ENCODE peak calls at places on chromosome 18, in five cellular contexts. M, Y, W, C and H are unnamed samples.
A peak's percentile ranks its signal among the peaks of the same experiment; 100 is the strongest.

GRCh38 chr18:5296706-5297320 is 1.3 kb upstream of the ZBTB14 start:
- DNase-seq in M (peak; percentile 74), Y (peak; percentile 34), W (peak; percentile 76), C (peak; percentile 41), H (peak; percentile 70)

GRCh38 chr18:76621184-76621583 is 126.1 kb upstream of the ZNF516 start:
- DNase-seq in M (no peak), Y (no peak), W (peak; percentile 18), C (no peak), H (no peak)

GRCh38 chr18:6557052-6557451 is 142.3 kb upstream of the L3MBTL4 start:
- DNase-seq in M (no peak), Y (no peak), W (no peak), C (no peak), H (no peak)

GRCh38 chr18:69177702-69178101 is 223.0 kb upstream of the DOK6 start:
- DNase-seq in M (no peak), Y (no peak), W (no peak), C (no peak), H (no peak)

GRCh38 chr18:45412577-45412976 is 202.7 kb upstream of the SLC14A2 start:
- DNase-seq in M (no peak), Y (no peak), W (no peak), C (peak; percentile 21), H (no peak)

GRCh38 chr18:79733135-79733609 is 53.6 kb downstream of the CTDP1 start:
- DNase-seq in M (no peak), Y (no peak), W (no peak), C (no peak), H (no peak)

GRCh38 chr18:5317186-5317585 is 21.7 kb upstream of the ZBTB14 start:
- DNase-seq in M (no peak), Y (no peak), W (no peak), C (no peak), H (no peak)

GRCh38 chr18:48663096-48663930 is 124.5 kb downstream of the CTIF start:
- DNase-seq in M (no peak), Y (no peak), W (no peak), C (no peak), H (no peak)

GRCh38 chr18:75047240-75047639 is 161.7 kb downstream of the PTGR3 start:
- DNase-seq in M (no peak), Y (no peak), W (no peak), C (no peak), H (no peak)